ENCODE peak calls at places on chromosomes 16 and 17, in four cellular contexts. I, N, D and S are unnamed samples.

GRCh38 chr16:67641779-67642708 is 2.9 kb upstream of the CARMIL2 start:
- DNase-seq in D (no peak), I (no peak), N (no peak), S (no peak)

GRCh38 chr17:43438626-43439529 is 40.1 kb downstream of the ARL4D start:
- DNase-seq in N (no peak), D (no peak), I (peak; percentile 34), S (no peak)

GRCh38 chr16:54930034-54930938 is at the start of gene IRX5:
- DNase-seq in I (peak; percentile 91), N (peak; percentile 81), D (no peak), S (no peak)

GRCh38 chr16:84234656-84235285 is 5.0 kb downstream of the KCNG4 start:
- DNase-seq in N (no peak), I (no peak), D (no peak), S (no peak)

GRCh38 chr17:43114101-43114691 is 11.0 kb downstream of the BRCA1 start:
- DNase-seq in D (no peak), I (no peak), N (no peak), S (peak; percentile 87)

GRCh38 chr16:31330553-31330890 is 24.5 kb upstream of the ITGAX start:
- DNase-seq in I (peak; percentile 29), N (no peak), D (no peak), S (no peak)

GRCh38 chr17:72338847-72339790 is 218.3 kb downstream of the SOX9 start:
- DNase-seq in N (no peak), D (no peak), I (no peak), S (peak; percentile 97)

GRCh38 chr17:16486373-16487250 is 5.4 kb downstream of the LRRC75A start:
- DNase-seq in D (no peak), I (peak; percentile 84), N (no peak), S (no peak)

GRCh38 chr17:33580215-33580614 is 287.1 kb upstream of the ASIC2 start:
- DNase-seq in N (no peak), D (no peak), I (no peak), S (no peak)

GRCh38 chr16:51008037-51008436 is 143.0 kb downstream of the SALL1 start:
- DNase-seq in N (no peak), D (no peak), I (no peak), S (no peak)

GRCh38 chr16:20383106-20384029 is 21.2 kb downstream of the PDILT start:
- DNase-seq in D (no peak), N (peak; percentile 79), I (peak; percentile 92), S (peak; percentile 84)

GRCh38 chr16:48300391-48300856 is 53.1 kb upstream of the ABCC11 start:
- DNase-seq in I (no peak), N (no peak), D (no peak), S (no peak)

GRCh38 chr16:72787130-72787518 is 260.8 kb downstream of the ZFHX3 start:
- DNase-seq in D (no peak), N (no peak), I (no peak), S (no peak)

GRCh38 chr16:29876578-29877249 is 13.7 kb upstream of the CDIPT start:
- DNase-seq in N (peak; percentile 68), I (peak; percentile 70), D (no peak), S (no peak)

GRCh38 chr16:2371421-2371820 is 30.9 kb upstream of the ABCA3 start:
- DNase-seq in I (no peak), D (no peak), N (no peak), S (no peak)

GRCh38 chr17:72587773-72588511 is 467.1 kb downstream of the SOX9 start:
- DNase-seq in D (no peak), N (no peak), I (no peak), S (peak; percentile 49)

GRCh38 chr16:31869511-31870201 is 4.0 kb upstream of the ZNF267 start:
- DNase-seq in I (peak; percentile 17), N (no peak), D (peak; percentile 63), S (no peak)

GRCh38 chr17:15744091-15744676 is 12.1 kb downstream of the TBC1D26 start:
- DNase-seq in N (no peak), I (no peak), D (no peak), S (no peak)

GRCh38 chr16:3170440-3171180 is 17.4 kb upstream of the OR1F1 start:
- DNase-seq in D (no peak), N (no peak), I (peak; percentile 87), S (no peak)

DNA sequence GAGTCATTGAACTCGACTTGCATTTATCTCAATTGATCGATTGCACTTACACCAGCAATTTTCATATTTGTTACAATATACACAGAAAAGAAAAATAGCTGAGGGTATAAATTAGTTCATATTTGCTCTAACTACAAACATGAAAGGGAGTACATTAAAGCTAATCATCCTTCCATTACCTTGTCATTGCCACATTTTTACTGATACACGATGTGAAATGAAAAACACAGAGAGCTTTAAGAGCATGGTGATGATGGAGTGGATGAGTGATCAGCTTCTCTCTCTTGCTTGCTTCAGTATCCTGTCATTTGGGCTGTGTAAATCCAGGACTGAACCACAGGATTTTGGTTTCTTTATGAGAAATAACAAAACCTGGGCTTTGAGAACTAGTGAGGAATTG is 1207.5 kb upstream of the GOT2 start:
- DNase-seq in I (no peak), D (no peak), N (no peak), S (no peak)
- TF ChIP-seq REST in I (no peak), D (no peak), N (no peak), S (no peak)

DNA sequence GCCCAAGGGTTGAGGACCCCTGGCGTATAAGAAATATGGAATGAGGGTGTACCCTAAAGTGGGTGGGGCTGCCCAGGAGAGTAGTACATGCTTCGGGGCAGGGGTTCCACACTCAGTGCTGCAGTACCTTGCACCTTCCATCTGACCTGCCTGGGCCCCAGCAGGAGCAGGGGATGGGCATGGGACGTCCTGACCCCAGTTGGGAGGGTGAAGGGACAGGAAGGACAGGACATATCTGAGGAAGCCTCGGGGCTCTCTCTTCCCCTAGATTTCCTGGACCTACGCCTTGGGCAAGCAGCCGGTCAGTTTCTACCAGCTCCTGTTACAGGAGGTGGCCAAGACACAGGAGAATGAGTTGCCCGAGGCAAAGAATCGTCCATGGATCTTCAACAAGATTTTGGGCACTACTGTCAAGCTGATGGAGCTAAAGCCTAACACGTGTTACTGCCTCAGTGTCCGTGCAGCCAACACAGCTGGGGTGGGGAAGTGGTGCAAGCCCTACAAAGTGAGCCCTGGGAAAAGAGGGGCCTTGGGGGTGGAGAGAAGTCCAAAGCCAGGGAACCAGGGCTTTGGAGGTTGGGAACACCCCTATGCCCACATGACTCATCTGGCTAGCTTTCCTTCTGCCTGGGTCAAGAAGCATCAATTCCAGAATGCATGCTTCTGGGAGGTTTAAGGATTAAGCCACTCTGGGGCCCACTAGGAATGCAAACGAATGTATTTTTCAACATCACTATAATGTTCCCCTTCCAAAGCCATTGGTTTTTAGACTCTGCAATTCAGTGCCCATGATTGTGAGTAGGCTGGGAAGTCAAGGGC is 7.9 kb downstream of the FNDC8 start:
- DNase-seq in I (no peak), D (no peak), N (no peak), S (no peak)
- TF ChIP-seq CREB1 in I (no peak), D (no peak), N (no peak), S (no peak)

GRCh38 chr17:36602924-36603384 is 1.6 kb downstream of the MRM1 start:
- DNase-seq in N (peak; percentile 71), I (peak; percentile 84), D (peak; percentile 54), S (peak; percentile 67)
- TF ChIP-seq REST in N (no peak), I (no peak), D (no peak), S (no peak)

GRCh38 chr17:74670329-74670728 is 42.4 kb downstream of the CD300LF start:
- DNase-seq in I (no peak), N (no peak), D (no peak), S (no peak)

GRCh38 chr17:74671031-74671771 is 41.5 kb downstream of the CD300LF start:
- DNase-seq in D (no peak), I (peak; percentile 98), N (peak; percentile 76), S (peak; percentile 67)
- TF ChIP-seq CREB1 in D (no peak), I (peak; percentile 61), N (peak; percentile 66), S (no peak)

GRCh38 chr16:71515026-71515425 is 11.2 kb upstream of the CHST4 start:
- DNase-seq in D (no peak), I (peak; percentile 65), N (no peak), S (no peak)
- TF ChIP-seq REST in D (no peak), I (no peak), N (no peak), S (no peak)

DNA sequence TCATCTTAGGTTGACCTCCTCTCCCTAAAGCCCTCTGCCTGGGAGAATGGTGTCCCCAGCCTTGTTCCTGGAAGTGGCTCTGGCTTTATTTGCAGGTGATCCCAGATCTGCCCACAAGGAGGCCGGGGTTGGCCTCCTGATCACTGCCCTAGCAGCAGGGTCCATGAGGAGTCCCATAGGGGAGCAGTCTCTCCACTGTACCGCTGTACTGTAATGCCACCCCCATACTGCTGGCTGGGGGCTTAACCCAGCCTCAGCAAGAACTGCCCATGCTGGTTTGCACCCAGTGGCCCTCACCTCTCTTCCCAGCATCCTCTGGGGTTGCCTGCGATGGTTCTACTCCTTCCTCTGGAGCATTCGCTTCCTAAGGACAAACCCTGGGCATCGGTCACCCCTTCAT is 39.1 kb downstream of the PSME3IP1 start:
- DNase-seq in D (no peak), I (peak; percentile 69), N (peak; percentile 52), S (peak; percentile 28)
- TF ChIP-seq CREB1 in D (no peak), I (no peak), N (no peak), S (no peak)

GRCh38 chr16:61595605-61596004 is 440.6 kb downstream of the CDH8 start:
- DNase-seq in D (no peak), I (no peak), N (no peak), S (peak; percentile 69)

GRCh38 chr16:61587526-61587925 is 448.7 kb downstream of the CDH8 start:
- DNase-seq in D (no peak), I (no peak), N (no peak), S (no peak)

DNA sequence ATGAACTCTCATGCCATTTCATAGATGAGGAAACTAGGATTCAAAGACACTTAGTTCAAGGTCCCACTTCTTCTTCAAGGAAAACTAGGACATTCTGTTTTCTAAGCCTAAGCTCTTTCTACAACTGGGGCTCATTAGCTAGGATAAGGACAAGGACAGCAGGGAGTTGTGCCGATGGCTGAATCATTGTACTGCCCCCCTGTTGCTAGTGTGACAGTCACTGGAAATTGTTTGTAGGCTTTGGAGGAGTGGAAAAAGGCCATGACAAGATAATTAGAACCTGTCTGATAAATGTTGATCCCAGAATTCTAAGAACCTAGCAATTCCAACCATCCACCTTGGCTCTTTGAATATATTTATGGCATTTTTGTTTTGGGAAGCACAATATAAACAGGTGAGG is 445.7 kb downstream of the CDH8 start:
- DNase-seq in I (no peak), D (no peak), N (no peak), S (no peak)
- TF ChIP-seq REST in I (no peak), D (no peak), N (no peak), S (no peak)